ENCODE peak calls at places on chromosomes 4 and X, in eight cellular contexts. V, R, T, F, Y, H, A and U are unnamed samples. For H3K36me3 and H3K27me3, the result is how much of the 10 kb centered on the place peaks cover.

GRCh38 chr4:153131478-153132069 is 72.7 kb upstream of the TRIM2 start:
- DNase-seq in V (no peak), R (no peak), T (no peak), F (no peak), Y (no peak), H (no peak), A (peak), U (no peak)

GRCh38 chr4:79087091-79087490 is 147.9 kb upstream of the PAQR3 start:
- DNase-seq in V (no peak), R (no peak), T (no peak), F (no peak), Y (no peak), H (no peak), A (no peak), U (no peak)

GRCh38 chrX:133574716-133575115 is 159.4 kb upstream of the GPC4 start:
- DNase-seq in V (no peak), R (no peak), T (no peak), F (no peak), Y (no peak), H (no peak), A (no peak), U (no peak)

GRCh38 chrX:49262603-49263002 is 1.9 kb downstream of the FOXP3 start:
- DNase-seq in V (no peak), R (no peak), T (no peak), F (no peak), Y (no peak), H (no peak), A (no peak), U (no peak)

GRCh38 chr4:103754844-103755243 is 35.1 kb upstream of the TACR3 start:
- DNase-seq in V (no peak), R (no peak), T (no peak), F (no peak), Y (no peak), H (no peak), A (no peak), U (no peak)

GRCh38 chrX:38095971-38096529 is 89.7 kb downstream of the SYTL5 start:
- DNase-seq in V (no peak), R (no peak), T (no peak), F (peak), Y (no peak), H (no peak), A (peak), U (no peak)

GRCh38 chr4:93981594-93981993 is 153.0 kb downstream of the ATOH1 start:
- DNase-seq in V (no peak), R (no peak), T (no peak), F (no peak), Y (no peak), H (no peak), A (no peak), U (no peak)

GRCh38 chrX:126855839-126856238 is 36.3 kb downstream of the PRR32 start:
- DNase-seq in V (no peak), R (no peak), T (no peak), F (no peak), Y (no peak), H (no peak), A (no peak), U (no peak)

GRCh38 chrX:119708936-119709335 is 16.0 kb upstream of the SEPTIN6 start:
- DNase-seq in V (no peak), R (no peak), T (no peak), F (no peak), Y (peak), H (no peak), A (no peak), U (no peak)

GRCh38 chr4:155173371-155173770 is 35.1 kb upstream of the NPY2R start:
- DNase-seq in V (no peak), R (no peak), T (no peak), F (no peak), Y (peak), H (no peak), A (no peak), U (no peak)

GRCh38 chr4:10664408-10664807 is 20.2 kb downstream of the CLNK start:
- DNase-seq in V (no peak), R (no peak), T (no peak), F (peak), Y (peak), H (peak), A (peak), U (no peak)

GRCh38 chr4:7970031-7970946 is 30.6 kb upstream of the AFAP1 start:
- DNase-seq in V (no peak), R (no peak), T (no peak), F (peak), Y (peak), H (no peak), A (no peak), U (no peak)

GRCh38 chrX:107968623-107969022 is 13.5 kb downstream of the TEX13B start:
- DNase-seq in V (no peak), R (no peak), T (no peak), F (no peak), Y (no peak), H (no peak), A (no peak), U (no peak)

GRCh38 chr4:57865264-57865663 is 755.1 kb upstream of the IGFBP7 start:
- DNase-seq in V (no peak), R (no peak), T (no peak), F (no peak), Y (no peak), H (no peak), A (no peak), U (no peak)

GRCh38 chr4:110770353-110770752 is 147.5 kb upstream of the PITX2 start:
- DNase-seq in V (no peak), R (no peak), T (no peak), F (no peak), Y (no peak), H (no peak), A (no peak), U (no peak)

GRCh38 chr4:41579043-41579442 is 41.1 kb downstream of the LIMCH1 start:
- DNase-seq in V (no peak), R (no peak), T (no peak), F (no peak), Y (no peak), H (no peak), A (no peak), U (no peak)

GRCh38 chr4:130092187-130093015 is 996.4 kb downstream of the C4orf33 start:
- DNase-seq in V (no peak), R (no peak), T (no peak), F (peak), Y (no peak), H (no peak), A (no peak), U (no peak)

GRCh38 chrX:39821709-39822095 is 276.1 kb downstream of the BCOR start:
- DNase-seq in V (no peak), R (no peak), T (no peak), F (no peak), Y (no peak), H (no peak), A (no peak), U (no peak)

GRCh38 chrX:108361316-108361715 is 76.9 kb downstream of the COL4A6 start:
- DNase-seq in V (no peak), R (no peak), T (no peak), F (peak), Y (peak), H (no peak), A (no peak), U (no peak)

GRCh38 chr4:69750346-69750745 is 10.1 kb downstream of the SULT1B1 start:
- DNase-seq in V (no peak), R (no peak), T (no peak), F (no peak), Y (peak), H (no peak), A (no peak), U (no peak)

GRCh38 chrX:101658661-101659477 is 781 bp downstream of the ARMCX2 start:
- DNase-seq in V (peak), R (peak), T (no peak), F (peak), Y (peak), H (peak), A (peak), U (peak)

GRCh38 chr4:122046255-122046654 is 94.4 kb upstream of the TRPC3 start:
- DNase-seq in V (no peak), R (no peak), T (no peak), F (no peak), Y (no peak), H (no peak), A (no peak), U (no peak)

GRCh38 chr4:156594619-156595018 is 377.0 kb downstream of the PDGFC start:
- DNase-seq in V (no peak), R (peak), T (no peak), F (peak), Y (peak), H (peak), A (no peak), U (no peak)

GRCh38 chr4:46277165-46277951 is 112.6 kb downstream of the GABRA2 start:
- DNase-seq in V (no peak), R (no peak), T (no peak), F (no peak), Y (no peak), H (no peak), A (no peak), U (no peak)

GRCh38 chr4:128812360-128812958 is 3.0 kb downstream of the JADE1 start:
- DNase-seq in V (no peak), R (no peak), T (no peak), F (peak), Y (peak), H (no peak), A (peak), U (no peak)

DNA sequence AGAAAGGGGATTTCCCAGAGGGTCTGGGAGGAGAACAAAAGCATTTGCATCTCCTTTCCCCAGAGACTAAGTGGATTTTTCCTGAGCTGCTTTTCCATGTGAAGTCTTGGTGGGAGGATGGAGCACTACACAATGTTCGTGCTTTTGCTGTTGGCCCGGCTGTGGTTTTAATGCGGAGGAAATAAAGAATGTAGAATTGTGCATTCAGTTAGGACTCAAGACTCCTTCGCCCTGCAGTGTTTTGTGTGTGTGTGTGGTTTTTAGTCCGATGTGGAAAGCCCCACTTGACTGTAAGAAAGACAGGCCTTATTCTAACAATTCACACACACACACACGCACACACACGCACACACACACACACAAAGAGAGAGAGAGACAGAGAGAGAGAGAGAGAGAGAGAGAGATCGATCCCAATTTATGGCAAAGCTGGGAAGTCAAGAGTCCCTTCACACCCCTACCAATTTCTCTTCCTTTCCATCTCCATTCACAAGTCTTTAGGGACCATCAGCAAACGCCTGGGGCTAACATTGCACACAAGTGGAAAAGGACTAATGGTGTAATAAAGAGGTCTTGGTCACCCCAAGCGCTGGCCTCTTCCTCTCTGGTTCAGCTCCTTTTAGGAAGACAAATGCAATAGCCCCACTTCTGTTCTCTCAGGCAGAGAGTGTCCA is 44.2 kb downstream of the CLDN34 start:
- DNase-seq in V (no peak), R (no peak), T (no peak), F (peak), Y (peak), H (no peak), A (no peak), U (peak)
- H3K4me3 ChIP-seq in V (no peak), R (no peak), T (no peak), F (no peak), Y (no peak), H (no peak), A (no peak), U (no peak)

DNA sequence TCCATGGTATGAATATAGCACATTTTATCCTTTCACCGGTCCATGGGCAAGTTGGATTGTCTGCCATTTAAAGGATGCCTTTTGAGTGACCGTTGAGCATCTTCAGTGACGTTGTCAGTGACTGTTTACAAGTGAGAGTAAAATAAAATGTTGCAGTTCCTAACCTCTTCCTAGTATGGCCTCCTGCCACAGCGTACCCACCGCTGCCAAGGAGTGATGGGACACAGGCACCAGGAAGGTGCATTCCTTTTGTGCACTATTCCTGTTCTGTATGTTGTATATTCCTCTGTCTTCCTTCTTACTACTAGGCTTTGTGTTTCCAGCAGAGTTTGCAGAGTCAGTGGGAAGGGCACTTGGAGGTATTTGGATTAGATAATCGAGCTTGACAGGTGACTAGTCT is 61.5 kb downstream of the SNX25 start:
- DNase-seq in V (no peak), R (no peak), T (no peak), F (no peak), Y (no peak), H (no peak), A (no peak), U (no peak)
- H3K36me3 ChIP-seq in V (under half), R (under half), T (under half), F (under half), Y (under half), H (under half), A (under half), U (under half)

GRCh38 chr4:133151681-133152329 is 2.7 kb downstream of the PCDH10 start:
- DNase-seq in V (no peak), R (peak), T (no peak), F (peak), Y (peak), H (no peak), A (peak), U (peak)
- H3K27me3 ChIP-seq in V (half or more), R (under half), T (under half), F (under half), Y (half or more), H (half or more), A (under half), U (half or more)

DNA sequence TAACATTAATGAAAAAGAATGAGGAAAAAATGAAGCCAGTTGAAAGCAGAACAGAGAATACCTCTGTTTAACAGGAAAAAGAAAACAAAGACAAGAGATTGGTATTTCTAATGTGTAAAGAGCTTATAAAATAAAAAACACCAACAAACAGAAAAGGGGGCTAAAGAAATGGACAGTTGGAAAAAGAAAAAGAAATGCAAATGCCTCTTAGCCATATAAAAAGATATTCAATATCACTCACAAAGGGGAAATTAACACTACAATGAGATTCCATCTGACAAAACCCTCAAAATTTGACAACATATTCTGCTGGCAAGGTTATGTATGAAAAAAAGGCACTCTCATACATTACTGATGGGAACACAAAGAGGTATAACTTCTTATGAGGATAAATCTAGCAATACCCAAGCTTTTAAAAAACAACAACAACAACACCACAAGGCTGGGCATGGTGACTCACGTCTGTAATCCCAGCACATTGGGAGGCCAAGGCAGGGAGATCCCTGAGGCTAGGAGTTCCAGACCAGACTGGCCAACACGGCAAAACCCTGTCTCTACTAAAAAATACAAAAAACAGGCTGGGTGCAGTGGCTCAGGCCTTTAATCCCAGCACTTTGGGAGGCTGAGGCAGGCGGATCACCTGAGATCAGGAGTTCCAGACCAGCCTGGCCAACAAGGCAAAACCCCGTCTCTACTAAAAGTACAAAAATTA is 75.8 kb downstream of the FRYL start:
- DNase-seq in V (no peak), R (no peak), T (no peak), F (no peak), Y (no peak), H (no peak), A (no peak), U (no peak)
- H3K4me3 ChIP-seq in V (no peak), R (no peak), T (no peak), F (no peak), Y (no peak), H (no peak), A (no peak), U (no peak)

GRCh38 chrX:70062076-70062475 is at the start of gene OTUD6A:
- DNase-seq in V (no peak), R (no peak), T (no peak), F (no peak), Y (no peak), H (no peak), A (no peak), U (no peak)
- H3K36me3 ChIP-seq in V (under half), R (under half), T (under half), F (under half), Y (under half), H (under half), A (under half), U (under half)